ENCODE peak calls at places on chromosomes 5 and 9, in four cellular contexts. H is effector memory CD8-positive, alpha-beta T cell; Z is activated CD8-positive, alpha-beta T cell treated with anti-CD3 and anti-CD28 coated beads for 36 hours; L is progenitor cell of endocrine pancreas. S is an unnamed sample.

GRCh38 chr5:50967388-50968039 is 301.1 kb downstream of the PARP8 start:
- DNase-seq in L (no peak), H (no peak), Z (no peak), S (peak)

GRCh38 chr5:96855041-96855872 is 21.0 kb upstream of the ERAP2 start:
- DNase-seq in L (no peak), Z (no peak), H (no peak), S (no peak)

GRCh38 chr5:172716796-172717313 is 54.1 kb downstream of the DUSP1 start:
- DNase-seq in H (peak), L (peak), Z (peak), S (peak)

GRCh38 chr9:9003184-9003583 is 1203.6 kb upstream of the DMAC1 start:
- DNase-seq in H (no peak), L (no peak), Z (no peak), S (no peak)

GRCh38 chr9:13292158-13292557 is 12.7 kb upstream of the MPDZ start:
- DNase-seq in H (no peak), Z (no peak), L (no peak), S (no peak)

GRCh38 chr5:96943829-96944228 is 7.9 kb downstream of the LNPEP start:
- DNase-seq in H (no peak), Z (no peak), L (no peak), S (no peak)

GRCh38 chr9:113181165-113181564 is 30.4 kb downstream of the SLC31A2 start:
- DNase-seq in H (no peak), L (no peak), Z (no peak), S (no peak)

GRCh38 chr9:98807811-98808195 is 333 bp downstream of the GALNT12 start:
- DNase-seq in Z (peak), L (no peak), H (no peak), S (no peak)

GRCh38 chr9:134962065-134962997 is 44.6 kb upstream of the FCN1 start:
- DNase-seq in Z (no peak), L (no peak), H (no peak), S (peak)

GRCh38 chr9:36939655-36940578 is 94.2 kb downstream of the PAX5 start:
- DNase-seq in Z (no peak), L (no peak), H (no peak), S (no peak)

GRCh38 chr5:176744584-176744965 is 65.8 kb upstream of the UNC5A start:
- DNase-seq in H (no peak), Z (no peak), L (no peak), S (no peak)

GRCh38 chr9:74497750-74498615 is 848 bp downstream of the RORB start:
- DNase-seq in Z (peak), L (no peak), H (no peak), S (peak)

GRCh38 chr9:89679006-89679395 is 74.2 kb downstream of the GADD45G start:
- DNase-seq in H (no peak), L (no peak), Z (no peak), S (no peak)

GRCh38 chr9:35990155-35990554 is 32.2 kb upstream of the OR2S2 start:
- DNase-seq in L (no peak), Z (no peak), H (no peak), S (no peak)

GRCh38 chr5:172106511-172107356 is 81.3 kb downstream of the STK10 start:
- DNase-seq in Z (peak), L (peak), H (peak), S (peak)

GRCh38 chr5:173547579-173547978 is 68.9 kb downstream of the BOD1 start:
- DNase-seq in Z (no peak), L (no peak), H (no peak), S (no peak)

GRCh38 chr5:56155992-56156584 is 77.0 kb downstream of the ANKRD55 start:
- DNase-seq in Z (no peak), H (no peak), L (no peak), S (no peak)

GRCh38 chr5:9544502-9545300 is 1.2 kb downstream of the SEMA5A start:
- DNase-seq in Z (peak), H (no peak), L (peak), S (peak)

GRCh38 chr9:137748741-137749140 is 128.8 kb upstream of the CACNA1B start:
- DNase-seq in H (no peak), Z (no peak), L (no peak), S (no peak)

S was measured in B cell.